ENCODE peak calls at places on chromosomes 3 and 15, in eight cellular contexts. O, T, X, K, R, E, C and W are unnamed samples.

GRCh38 chr3:129313983-129314756 is 35.5 kb downstream of the HMCES start:
- DNase-seq in R (peak; percentile 29), T (no peak), X (no peak), O (no peak), K (peak; percentile 22), C (peak; percentile 6), E (no peak), W (peak; percentile 52)

GRCh38 chr3:16890605-16891333 is 6.0 kb downstream of the PLCL2 start:
- DNase-seq in K (no peak), E (no peak), O (no peak), X (no peak), T (no peak), C (no peak), R (no peak), W (no peak)

GRCh38 chr3:100634493-100635272 is 25.3 kb downstream of the ADGRG7 start:
- DNase-seq in C (no peak), R (no peak), T (no peak), X (peak; percentile 8), K (peak; percentile 46), E (peak; percentile 13), O (no peak), W (peak; percentile 44)

GRCh38 chr3:38602576-38603250 is 46.8 kb downstream of the SCN5A start:
- DNase-seq in C (no peak), R (no peak), O (no peak), X (no peak), K (no peak), E (no peak), T (no peak), W (no peak)

GRCh38 chr3:195467641-195468390 is 25.0 kb upstream of the ACAP2 start:
- DNase-seq in T (no peak), K (no peak), C (no peak), O (no peak), E (peak; percentile 88), X (no peak), R (no peak), W (no peak)

GRCh38 chr3:49313902-49314676 is 25.8 kb downstream of the USP4 start:
- DNase-seq in E (peak; percentile 50), C (no peak), T (no peak), R (no peak), O (no peak), X (no peak), K (no peak), W (no peak)

GRCh38 chr3:77420316-77420715 is 380.4 kb downstream of the ROBO2 start:
- DNase-seq in T (no peak), O (no peak), K (no peak), E (no peak), X (no peak), R (no peak), C (no peak), W (no peak)

GRCh38 chr3:66076861-66077495 is 38.3 kb upstream of the MAGI1 start:
- DNase-seq in O (no peak), K (no peak), R (no peak), C (no peak), X (no peak), T (no peak), E (peak; percentile 39), W (no peak)

GRCh38 chr15:81887913-81888312 is 157.9 kb downstream of the MEX3B start:
- DNase-seq in E (peak; percentile 65), K (no peak), C (no peak), O (no peak), X (no peak), T (no peak), R (no peak), W (no peak)

GRCh38 chr15:41789662-41790061 is 15.4 kb downstream of the MAPKBP1 start:
- DNase-seq in O (no peak), X (no peak), T (no peak), K (no peak), E (no peak), R (no peak), C (no peak), W (no peak)

GRCh38 chr15:35693286-35693685 is 147.3 kb upstream of the DPH6 start:
- DNase-seq in K (no peak), T (no peak), C (no peak), E (peak; percentile 81), R (no peak), X (no peak), O (no peak), W (no peak)

GRCh38 chr3:134877788-134878187 is 82.7 kb downstream of the EPHB1 start:
- DNase-seq in E (no peak), O (no peak), X (no peak), C (no peak), K (no peak), T (no peak), R (no peak), W (no peak)

GRCh38 chr15:92473784-92474183 is 80.1 kb downstream of the ST8SIA2 start:
- DNase-seq in O (no peak), X (no peak), R (no peak), K (no peak), E (no peak), C (no peak), T (no peak), W (no peak)

GRCh38 chr3:49020335-49021212 is 1.3 kb upstream of the NDUFAF3 start:
- DNase-seq in O (peak; percentile 72), R (peak; percentile 62), E (no peak), T (peak; percentile 62), X (no peak), C (no peak), K (peak; percentile 56), W (peak; percentile 55)

GRCh38 chr3:131218196-131218595 is 163.4 kb upstream of the NUDT16 start:
- DNase-seq in E (peak; percentile 72), R (no peak), O (no peak), K (no peak), T (no peak), C (no peak), X (no peak), W (no peak)

GRCh38 chr3:129001817-129002572 is 891 bp downstream of the EFCC1 start:
- DNase-seq in X (no peak), E (no peak), R (no peak), O (no peak), C (no peak), K (no peak), T (no peak), W (no peak)